ENCODE peak calls at places on chromosomes 11 and 22, in four cellular contexts. F is heart left ventricle; P is testis; J is CD8-positive, alpha-beta T cell. N is an unnamed sample.

GRCh38 chr11:119055901-119056300 is 1.1 kb downstream of the HYOU1 start:
- DNase-seq in F (no peak), P (no peak), J (no peak), N (no peak)

GRCh38 chr22:46087816-46088277 is 62.5 kb upstream of the PPARA start:
- DNase-seq in F (peak; percentile 94), P (peak; percentile 90), J (no peak), N (no peak)

GRCh38 chr22:32389685-32390084 is 22.4 kb downstream of the RTCB start:
- DNase-seq in F (no peak), P (peak; percentile 33), J (no peak), N (no peak)

GRCh38 chr11:40280161-40281054 is 1179.0 kb downstream of the LRRC4C start:
- DNase-seq in F (no peak), P (no peak), J (no peak), N (no peak)

GRCh38 chr11:59801981-59802638 is 8.5 kb downstream of the MRPL16 start:
- DNase-seq in F (peak; percentile 46), P (no peak), J (no peak), N (no peak)

GRCh38 chr11:114080219-114080618 is 20.7 kb downstream of the ZBTB16 start:
- DNase-seq in F (peak; percentile 52), P (no peak), J (no peak), N (no peak)

GRCh38 chr22:42356547-42356946 is 75.7 kb downstream of the NFAM1 start:
- DNase-seq in F (no peak), P (no peak), J (no peak), N (no peak)

GRCh38 chr22:35192121-35192918 is 65.0 kb upstream of the HMGXB4 start:
- DNase-seq in F (no peak), P (no peak), J (no peak), N (no peak)

GRCh38 chr11:355581-356458 is 13.5 kb upstream of the B4GALNT4 start:
- DNase-seq in F (peak; percentile 97), P (peak; percentile 91), J (peak; percentile 79), N (peak; percentile 80)

GRCh38 chr11:84828616-84829015 is 798.5 kb downstream of the DLG2 start:
- DNase-seq in F (no peak), P (no peak), J (no peak), N (no peak)

GRCh38 chr22:19579880-19580279 is 55.7 kb upstream of the CLDN5 start:
- DNase-seq in F (peak; percentile 64), P (no peak), J (peak; percentile 3), N (no peak)

DNA sequence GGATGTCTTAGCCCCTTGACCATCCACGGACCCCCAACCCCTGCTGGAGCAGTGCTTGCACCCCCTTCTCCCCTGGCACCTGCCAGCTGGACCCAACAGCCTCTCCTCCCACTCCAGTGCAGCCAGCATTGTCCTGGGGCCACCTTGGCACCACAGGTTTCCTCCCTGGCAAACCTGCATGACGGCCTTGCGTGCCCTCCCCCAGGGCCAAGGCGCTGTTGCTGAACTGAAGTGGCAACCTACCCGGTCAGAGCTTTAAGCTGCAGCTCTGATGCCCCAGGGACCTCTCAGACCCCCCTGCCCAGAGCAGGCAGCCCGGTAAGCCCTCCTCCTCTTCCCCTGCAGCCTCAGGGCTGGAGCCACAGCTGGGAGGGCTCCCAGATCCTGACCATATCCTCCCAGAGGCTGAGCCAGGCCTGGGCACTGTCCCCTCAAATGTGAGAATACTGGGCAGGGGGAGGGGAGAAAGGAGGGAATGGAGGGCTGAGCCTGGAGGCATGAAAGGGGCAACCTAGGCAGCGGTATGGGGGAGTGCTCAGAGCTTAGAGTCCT is 1.8 kb upstream of the LRRC75B start:
- DNase-seq in F (no peak), P (no peak), J (no peak), N (no peak)
- H3K27ac ChIP-seq in F (no peak overlapping the region), P (peak overlapping the region; percentile 88), J (no peak overlapping the region), N (no peak overlapping the region)

DNA sequence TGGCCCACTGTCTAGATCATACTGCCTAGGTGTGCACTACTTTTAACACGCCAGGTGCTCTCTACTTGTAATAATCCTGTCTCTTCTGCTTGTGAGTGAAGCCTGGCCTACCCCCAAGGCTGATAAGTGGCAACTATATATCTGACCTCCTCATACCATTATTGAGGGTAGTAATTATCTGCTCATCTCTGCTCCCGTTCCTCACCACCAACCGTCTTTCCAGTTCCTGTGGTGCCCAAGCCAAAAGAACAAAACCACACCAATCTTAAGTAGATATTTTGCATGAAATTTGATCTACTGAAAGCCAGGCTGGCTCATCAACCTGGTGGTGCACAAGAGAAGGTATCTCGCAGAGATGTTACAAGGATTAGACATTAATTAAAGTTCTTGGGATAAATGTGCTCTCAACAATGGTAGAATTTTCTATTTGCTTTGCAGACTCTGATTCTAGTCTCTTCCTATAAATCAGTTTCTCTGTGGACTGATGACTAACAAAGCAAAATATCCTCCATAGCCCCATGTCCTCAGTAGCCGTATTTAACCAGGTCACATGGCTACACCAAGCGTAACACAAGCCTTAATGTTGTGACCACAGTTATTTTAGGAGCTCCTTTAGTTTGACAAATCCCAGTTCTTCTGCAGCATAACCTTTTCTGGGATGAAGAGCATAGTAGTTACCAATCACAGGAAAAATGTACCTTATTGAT is 267.2 kb downstream of the NTM start:
- DNase-seq in F (no peak), P (no peak), J (no peak), N (no peak)
- H3K27me3 ChIP-seq in F (no peaks in the 10 kb centered on the region), P (no peaks in the 10 kb centered on the region), J (no peaks in the 10 kb centered on the region), N (no peaks in the 10 kb centered on the region)

GRCh38 chr11:65557280-65558001 is 718 bp downstream of the LTBP3 start:
- DNase-seq in F (peak; percentile 55), P (no peak), J (no peak), N (no peak)

GRCh38 chr11:65558002-65558784 is at the start of gene LTBP3:
- DNase-seq in F (peak; percentile 87), P (peak; percentile 76), J (no peak), N (no peak)

GRCh38 chr11:65555693-65556231 is 2.4 kb downstream of the LTBP3 start:
- DNase-seq in F (peak; percentile 70), P (no peak), J (no peak), N (no peak)

GRCh38 chr11:65554842-65555395 is 3.2 kb downstream of the LTBP3 start:
- DNase-seq in F (no peak), P (no peak), J (no peak), N (no peak)

GRCh38 chr11:65556470-65557279 is 1.5 kb downstream of the LTBP3 start:
- DNase-seq in F (peak; percentile 7), P (no peak), J (no peak), N (no peak)
- H3K27ac ChIP-seq in F (peak overlapping the region; percentile 99), P (peak overlapping the region; percentile 93), J (peak overlapping the region; percentile 30), N (peak overlapping the region; percentile 70)

GRCh38 chr11:76742912-76743311 is 40.2 kb upstream of the TSKU start:
- DNase-seq in F (no peak), P (no peak), J (no peak), N (no peak)

GRCh38 chr11:76744186-76745058 is 38.7 kb upstream of the TSKU start:
- DNase-seq in F (no peak), P (peak; percentile 76), J (no peak), N (no peak)

GRCh38 chr11:76745561-76746207 is 37.5 kb upstream of the TSKU start:
- DNase-seq in F (peak; percentile 33), P (peak; percentile 70), J (no peak), N (no peak)

GRCh38 chr11:76747428-76747979 is 35.7 kb upstream of the TSKU start:
- DNase-seq in F (no peak), P (no peak), J (no peak), N (no peak)

GRCh38 chr11:76745059-76745376 is 38.1 kb upstream of the TSKU start:
- DNase-seq in F (no peak), P (no peak), J (no peak), N (no peak)
- H3K27me3 ChIP-seq in F (no peaks in the 10 kb centered on the region), P (no peaks in the 10 kb centered on the region), J (no peaks in the 10 kb centered on the region), N (no peaks in the 10 kb centered on the region)

GRCh38 chr11:1573847-1574255 is 1.8 kb upstream of the DUSP8 start:
- DNase-seq in F (peak; percentile 15), P (no peak), J (no peak), N (no peak)
- H3K27ac ChIP-seq in F (peak overlapping the region; percentile 24), P (no peak overlapping the region), J (peak overlapping the region; percentile 59), N (peak overlapping the region; percentile 82)

GRCh38 chr11:117874253-117874909 is 2.1 kb downstream of the FXYD6 start:
- DNase-seq in F (no peak), P (no peak), J (no peak), N (no peak)

GRCh38 chr11:117872420-117872961 is 4.0 kb downstream of the FXYD6 start:
- DNase-seq in F (peak; percentile 51), P (peak; percentile 85), J (no peak), N (no peak)

GRCh38 chr11:117871784-117872183 is 4.7 kb downstream of the FXYD6 start:
- DNase-seq in F (no peak), P (no peak), J (no peak), N (no peak)

GRCh38 chr11:117873828-117874125 is 2.7 kb downstream of the FXYD6 start:
- DNase-seq in F (no peak), P (no peak), J (no peak), N (no peak)

GRCh38 chr11:117872962-117873827 is 3.3 kb downstream of the FXYD6 start:
- DNase-seq in F (no peak), P (no peak), J (no peak), N (no peak)
- H3K27me3 ChIP-seq in F (no peaks in the 10 kb centered on the region), P (no peaks in the 10 kb centered on the region), J (peaks cover 23% of the 10 kb centered on the region), N (peaks cover 49% of the 10 kb centered on the region)

GRCh38 chr22:23773247-23774113 is 831 bp downstream of the MMP11 start:
- DNase-seq in F (peak; percentile 39), P (no peak), J (no peak), N (no peak)
- H3K27ac ChIP-seq in F (peak overlapping the region; percentile 59), P (no peak overlapping the region), J (no peak overlapping the region), N (no peak overlapping the region)

GRCh38 chr22:22896601-22897000 is 9.0 kb downstream of the IGLL5 start:
- DNase-seq in F (no peak), P (no peak), J (no peak), N (no peak)
- H3K27me3 ChIP-seq in F (peaks cover 18% of the 10 kb centered on the region), P (no peaks in the 10 kb centered on the region), J (no peaks in the 10 kb centered on the region), N (no peaks in the 10 kb centered on the region)

DNA sequence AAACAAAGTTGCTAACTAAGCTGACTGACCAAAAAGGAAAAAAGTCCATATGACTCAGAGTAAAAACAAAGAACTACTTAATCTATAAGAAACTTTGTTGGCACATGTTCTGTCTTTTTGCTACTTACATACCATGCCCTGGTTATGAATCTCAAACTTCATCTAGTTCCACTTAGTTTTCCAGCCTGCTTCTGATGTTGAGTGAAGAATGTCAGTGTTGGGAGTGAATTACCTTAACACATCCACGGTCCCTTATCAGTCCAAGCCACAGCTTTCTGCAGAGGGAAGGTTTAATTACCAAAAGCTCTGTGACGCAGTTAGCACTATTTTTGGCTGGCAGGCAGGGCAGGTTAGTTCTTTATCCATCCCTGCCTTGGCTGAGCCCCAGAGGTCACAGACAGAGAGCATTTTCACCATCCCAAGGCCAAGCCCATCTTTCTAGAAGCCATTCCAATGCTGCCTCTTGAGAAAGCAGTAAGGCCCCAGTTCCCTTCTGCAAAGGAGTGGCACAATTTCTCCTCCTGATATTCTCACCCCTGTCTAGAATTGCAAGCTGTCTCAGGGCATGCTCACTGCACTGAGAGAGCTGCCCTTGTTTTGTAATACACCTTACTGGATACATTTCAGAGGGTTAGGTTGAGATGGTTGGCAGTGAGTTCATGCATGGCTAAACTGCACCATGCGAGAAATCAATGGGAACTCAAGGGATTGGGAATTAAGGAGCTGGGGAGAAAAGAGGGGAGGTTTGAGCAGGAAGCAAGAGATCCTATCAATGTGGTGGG is 67.1 kb downstream of the SLC1A2 start:
- DNase-seq in F (peak; percentile 62), P (peak; percentile 21), J (no peak), N (no peak)
- H3K27ac ChIP-seq in F (peak overlapping the region; percentile 32), P (no peak overlapping the region), J (no peak overlapping the region), N (no peak overlapping the region)

N was measured in CD4-positive, alpha-beta T cell.